ENCODE peak calls at places on chromosome X, in five cellular contexts. I is HL-60, J is breast epithelium, O is right atrium auricular region, D is brain microvascular endothelial cell. P is an unnamed sample.

GRCh38 chrX:154411981-154412340 is 622 bp downstream of the TAFAZZIN start:
- DNase-seq in I (peak), J (peak), O (no peak), D (no peak), P (peak)

GRCh38 chrX:71872542-71873458 is 37.8 kb upstream of the NHSL2 start:
- DNase-seq in I (no peak), J (no peak), O (no peak), D (no peak), P (no peak)

GRCh38 chrX:71910526-71911022 is at the start of gene NHSL2:
- DNase-seq in I (no peak), J (no peak), O (no peak), D (no peak), P (no peak)

GRCh38 chrX:101287402-101287801 is 3.7 kb downstream of the TAF7L start:
- DNase-seq in I (peak), J (no peak), O (no peak), D (peak), P (no peak)

GRCh38 chrX:51905711-51906110 is 12.3 kb downstream of the MAGED1 start:
- DNase-seq in I (no peak), J (no peak), O (no peak), D (no peak), P (no peak)

GRCh38 chrX:20595928-20596550 is 329.3 kb upstream of the RPS6KA3 start:
- DNase-seq in I (no peak), J (no peak), O (no peak), D (no peak), P (no peak)

GRCh38 chrX:101682723-101683122 is 23.1 kb upstream of the ARMCX2 start:
- DNase-seq in I (no peak), J (no peak), O (no peak), D (peak), P (no peak)

GRCh38 chrX:41110801-41111625 is 25.8 kb downstream of the USP9X start:
- DNase-seq in I (no peak), J (no peak), O (no peak), D (peak), P (no peak)

GRCh38 chrX:50381729-50382415 is 88.8 kb downstream of the DGKK start:
- DNase-seq in I (no peak), J (no peak), O (no peak), D (no peak), P (no peak)

GRCh38 chrX:41381685-41382084 is 47.7 kb downstream of the DDX3X start:
- DNase-seq in I (no peak), J (peak), O (peak), D (peak), P (no peak)

GRCh38 chrX:100731441-100732281 is at the start of gene SYTL4:
- DNase-seq in I (no peak), J (no peak), O (no peak), D (no peak), P (peak)

GRCh38 chrX:137352101-137352660 is 213.7 kb upstream of the ZIC3 start:
- DNase-seq in I (no peak), J (no peak), O (no peak), D (no peak), P (no peak)

GRCh38 chrX:117743469-117744251 is 372.9 kb downstream of the KLHL13 start:
- DNase-seq in I (peak), J (no peak), O (no peak), D (no peak), P (no peak)

GRCh38 chrX:107773906-107774435 is 1.6 kb downstream of the TSC22D3 start:
- DNase-seq in I (no peak), J (no peak), O (no peak), D (no peak), P (no peak)

GRCh38 chrX:152037183-152037582 is 62.7 kb upstream of the GABRE start:
- DNase-seq in I (no peak), J (no peak), O (no peak), D (no peak), P (no peak)

GRCh38 chrX:84865113-84865512 is 138.6 kb upstream of the APOOL start:
- DNase-seq in I (no peak), J (no peak), O (no peak), D (peak), P (no peak)

GRCh38 chrX:154967603-154968002 is 54.9 kb downstream of the F8 start:
- DNase-seq in I (no peak), J (no peak), O (no peak), D (no peak), P (no peak)

GRCh38 chrX:63922221-63922620 is 137.2 kb upstream of the ARHGEF9 start:
- DNase-seq in I (no peak), J (no peak), O (no peak), D (peak), P (no peak)

GRCh38 chrX:97398030-97398551 is 514.4 kb downstream of the RPA4 start:
- DNase-seq in I (no peak), J (no peak), O (no peak), D (no peak), P (no peak)

GRCh38 chrX:56248492-56248891 is 16.3 kb downstream of the KLF8 start:
- DNase-seq in I (peak), J (no peak), O (peak), D (peak), P (peak)

GRCh38 chrX:135740683-135741149 is 27.3 kb downstream of the CT45A3 start:
- DNase-seq in I (peak), J (no peak), O (no peak), D (no peak), P (no peak)

GRCh38 chrX:134749651-134750450 is 91.6 kb upstream of the PLAC1 start:
- DNase-seq in I (no peak), J (no peak), O (no peak), D (no peak), P (no peak)

GRCh38 chrX:130902446-130902782 is 595 bp downstream of the ENOX2 start:
- DNase-seq in I (no peak), J (no peak), O (no peak), D (no peak), P (no peak)

GRCh38 chrX:40446927-40447326 is 133.8 kb upstream of the ATP6AP2 start:
- DNase-seq in I (no peak), J (peak), O (no peak), D (no peak), P (no peak)

GRCh38 chrX:18929775-18930174 is 54.1 kb downstream of the PHKA2 start:
- DNase-seq in I (no peak), J (no peak), O (no peak), D (no peak), P (no peak)

GRCh38 chrX:153477901-153478300 is 7.5 kb upstream of the HAUS7 start:
- DNase-seq in I (no peak), J (no peak), O (no peak), D (no peak), P (no peak)

GRCh38 chrX:119870626-119871131 is 854 bp downstream of the RNF113A start:
- DNase-seq in I (peak), J (no peak), O (no peak), D (peak), P (peak)

GRCh38 chrX:17643528-17643927 is 93.8 kb upstream of the SCML1 start:
- DNase-seq in I (no peak), J (no peak), O (no peak), D (no peak), P (no peak)

GRCh38 chrX:55709735-55710134 is 7.8 kb upstream of the RRAGB start:
- DNase-seq in I (no peak), J (no peak), O (no peak), D (no peak), P (no peak)

GRCh38 chrX:136395271-136395670 is 92.5 kb upstream of the BRS3 start:
- DNase-seq in I (no peak), J (no peak), O (no peak), D (no peak), P (no peak)

GRCh38 chrX:46961574-46962279 is 49.5 kb downstream of the JADE3 start:
- DNase-seq in I (no peak), J (no peak), O (no peak), D (no peak), P (no peak)

GRCh38 chrX:51614353-51614752 is 4.4 kb downstream of the CENPVL3 start:
- DNase-seq in I (peak), J (no peak), O (no peak), D (peak), P (no peak)

GRCh38 chrX:43333543-43333942 is 322.6 kb upstream of the MAOA start:
- DNase-seq in I (no peak), J (no peak), O (no peak), D (no peak), P (no peak)
- TF ChIP-seq CTCF in I (no peak), J (no peak), O (no peak), D (no peak), P (no peak)

DNA sequence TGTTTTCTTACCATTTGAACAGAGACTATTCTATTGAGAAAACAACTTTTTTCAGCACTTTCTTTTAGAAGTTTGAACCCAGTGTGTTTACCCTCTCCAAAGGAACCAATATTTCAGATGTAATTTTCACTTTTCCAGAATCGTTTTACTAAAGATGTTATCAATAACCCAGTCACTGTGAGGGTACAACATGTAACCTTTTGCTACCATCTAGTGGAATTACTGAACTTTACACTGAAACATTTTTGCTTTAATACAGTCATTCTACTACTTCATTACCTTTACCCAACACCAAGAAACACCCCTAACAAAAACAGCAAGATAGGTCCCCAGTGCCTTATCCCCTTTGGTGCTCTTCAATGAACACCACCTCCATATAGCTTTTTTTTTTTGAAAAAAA is 33.1 kb upstream of the PRDX4 start:
- DNase-seq in I (no peak), J (no peak), O (no peak), D (no peak), P (no peak)
- TF ChIP-seq CTCF in I (no peak), J (no peak), O (no peak), D (peak), P (no peak)

GRCh38 chrX:133042260-133042659 is 54.6 kb downstream of the USP26 start:
- DNase-seq in I (no peak), J (no peak), O (no peak), D (no peak), P (no peak)

GRCh38 chrX:133048751-133049150 is 48.2 kb downstream of the USP26 start:
- DNase-seq in I (no peak), J (no peak), O (no peak), D (no peak), P (no peak)

GRCh38 chrX:133046601-133047000 is 50.3 kb downstream of the USP26 start:
- DNase-seq in I (no peak), J (no peak), O (no peak), D (no peak), P (no peak)

DNA sequence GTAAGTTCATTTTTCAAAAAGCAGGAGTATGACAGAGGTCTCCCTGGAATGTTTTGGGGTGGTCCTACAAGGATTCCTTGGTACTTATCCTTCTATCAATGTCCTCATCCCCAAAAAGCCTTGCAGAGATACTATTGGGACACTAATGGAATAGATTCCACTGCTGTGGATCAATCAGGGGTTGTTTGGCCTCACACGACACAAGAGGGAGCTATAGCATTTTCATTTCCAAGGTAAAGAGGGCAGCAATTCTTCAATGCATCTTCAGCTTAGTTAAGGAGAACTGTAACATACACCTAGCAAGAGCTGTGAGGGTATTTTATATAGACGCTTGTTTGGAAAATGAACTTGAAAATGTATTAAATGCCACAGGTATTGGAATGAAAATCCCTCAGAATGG is 50.9 kb downstream of the USP26 start:
- DNase-seq in I (no peak), J (no peak), O (no peak), D (peak), P (no peak)
- TF ChIP-seq CTCF in I (no peak), J (no peak), O (no peak), D (peak), P (no peak)

GRCh38 chrX:15600071-15600470 is 689 bp downstream of the ACE2 start:
- DNase-seq in I (no peak), J (no peak), O (no peak), D (no peak), P (no peak)

GRCh38 chrX:15598031-15598430 is 2.7 kb downstream of the ACE2 start:
- DNase-seq in I (no peak), J (no peak), O (no peak), D (no peak), P (no peak)

GRCh38 chrX:15594371-15594770 is 6.4 kb downstream of the ACE2 start:
- DNase-seq in I (no peak), J (no peak), O (no peak), D (no peak), P (no peak)
- TF ChIP-seq CTCF in I (no peak), J (no peak), O (no peak), D (peak), P (no peak)

GRCh38 chrX:43551590-43551989 is 104.5 kb upstream of the MAOA start:
- DNase-seq in I (no peak), J (no peak), O (no peak), D (no peak), P (no peak)
- TF ChIP-seq CTCF in I (no peak), J (no peak), O (no peak), D (no peak), P (no peak)

GRCh38 chrX:83004012-83004411 is 504.1 kb upstream of the POU3F4 start:
- DNase-seq in I (no peak), J (no peak), O (no peak), D (no peak), P (no peak)

GRCh38 chrX:83008415-83008814 is 499.7 kb upstream of the POU3F4 start:
- DNase-seq in I (no peak), J (no peak), O (no peak), D (no peak), P (no peak)
- TF ChIP-seq CTCF in I (no peak), J (no peak), O (peak), D (peak), P (no peak)